ENCODE peak calls at places on chromosomes 1 and 21, in four cellular contexts. One of them, this sample, is unnamed.

GRCh38 chr1:38031513-38031866 is 15.1 kb downstream of the POU3F1 start:
- DNase-seq in ascending aorta: no peak
- DNase-seq in thoracic aorta: no peak
- DNase-seq in astrocyte of the spinal cord: no peak
- DNase-seq in this sample: no peak

GRCh38 chr1:46691997-46692790 is 20.5 kb downstream of the TEX38 start:
- DNase-seq in thoracic aorta: no peak
- DNase-seq in ascending aorta: no peak
- DNase-seq in astrocyte of the spinal cord: no peak
- DNase-seq in this sample: no peak

GRCh38 chr1:39623053-39623452 is 16.4 kb downstream of the HEYL start:
- DNase-seq in astrocyte of the spinal cord: no peak
- DNase-seq in ascending aorta: peak
- DNase-seq in thoracic aorta: no peak
- DNase-seq in this sample: no peak

GRCh38 chr1:4961935-4962645 is 307.7 kb downstream of the AJAP1 start:
- DNase-seq in astrocyte of the spinal cord: no peak
- DNase-seq in ascending aorta: peak
- DNase-seq in thoracic aorta: no peak
- DNase-seq in this sample: no peak

GRCh38 chr21:41933259-41934079 is 20.3 kb downstream of the C2CD2 start:
- DNase-seq in ascending aorta: peak
- DNase-seq in thoracic aorta: no peak
- DNase-seq in astrocyte of the spinal cord: no peak
- DNase-seq in this sample: no peak

GRCh38 chr1:157774412-157774811 is 2.5 kb downstream of the FCRL2 start:
- DNase-seq in astrocyte of the spinal cord: no peak
- DNase-seq in thoracic aorta: no peak
- DNase-seq in ascending aorta: no peak
- DNase-seq in this sample: no peak

GRCh38 chr1:48654606-48655210 is 122.0 kb downstream of the BEND5 start:
- DNase-seq in thoracic aorta: no peak
- DNase-seq in ascending aorta: no peak
- DNase-seq in astrocyte of the spinal cord: no peak
- DNase-seq in this sample: no peak

GRCh38 chr1:4741876-4742423 is 87.5 kb downstream of the AJAP1 start:
- DNase-seq in astrocyte of the spinal cord: no peak
- DNase-seq in thoracic aorta: no peak
- DNase-seq in ascending aorta: no peak
- DNase-seq in this sample: no peak

GRCh38 chr1:84698718-84699117 is 8.5 kb upstream of the SSX2IP start:
- DNase-seq in astrocyte of the spinal cord: peak
- DNase-seq in ascending aorta: no peak
- DNase-seq in thoracic aorta: no peak
- DNase-seq in this sample: no peak

GRCh38 chr1:165235777-165236285 is 120.7 kb downstream of the LMX1A start:
- DNase-seq in astrocyte of the spinal cord: no peak
- DNase-seq in ascending aorta: no peak
- DNase-seq in thoracic aorta: no peak
- DNase-seq in this sample: no peak

GRCh38 chr1:28099050-28099769 is 10.8 kb upstream of the EYA3 start:
- DNase-seq in astrocyte of the spinal cord: no peak
- DNase-seq in thoracic aorta: no peak
- DNase-seq in ascending aorta: peak
- DNase-seq in this sample: no peak

GRCh38 chr1:23614128-23614660 is 54.9 kb upstream of the ID3 start:
- DNase-seq in thoracic aorta: no peak
- DNase-seq in ascending aorta: no peak
- DNase-seq in astrocyte of the spinal cord: no peak
- DNase-seq in this sample: no peak

GRCh38 chr1:172399369-172400072 is 21.0 kb upstream of the C1orf105 start:
- DNase-seq in ascending aorta: peak
- DNase-seq in thoracic aorta: peak
- DNase-seq in astrocyte of the spinal cord: peak
- DNase-seq in this sample: peak

GRCh38 chr1:172895050-172895460 is 155.7 kb downstream of the TNFSF18 start:
- DNase-seq in ascending aorta: no peak
- DNase-seq in astrocyte of the spinal cord: no peak
- DNase-seq in thoracic aorta: no peak
- DNase-seq in this sample: peak

GRCh38 chr1:178652506-178652905 is 72.5 kb upstream of the RALGPS2 start:
- DNase-seq in thoracic aorta: no peak
- DNase-seq in astrocyte of the spinal cord: no peak
- DNase-seq in ascending aorta: no peak
- DNase-seq in this sample: no peak

GRCh38 chr1:53367503-53368313 is 39.8 kb upstream of the LRP8 start:
- DNase-seq in ascending aorta: peak
- DNase-seq in thoracic aorta: no peak
- DNase-seq in astrocyte of the spinal cord: no peak
- DNase-seq in this sample: peak

GRCh38 chr1:154534263-154534844 is 24.1 kb downstream of the UBE2Q1 start:
- DNase-seq in ascending aorta: no peak
- DNase-seq in thoracic aorta: no peak
- DNase-seq in astrocyte of the spinal cord: no peak
- DNase-seq in this sample: no peak

GRCh38 chr1:19676438-19676922 is 11.8 kb downstream of the HTR6 start:
- DNase-seq in astrocyte of the spinal cord: peak
- DNase-seq in ascending aorta: peak
- DNase-seq in thoracic aorta: peak
- DNase-seq in this sample: no peak

GRCh38 chr1:178168535-178168934 is 74.6 kb downstream of the RASAL2 start:
- DNase-seq in astrocyte of the spinal cord: peak
- DNase-seq in ascending aorta: no peak
- DNase-seq in thoracic aorta: no peak
- DNase-seq in this sample: no peak

GRCh38 chr21:30468912-30469812 is 11.0 kb downstream of the KRTAP19-1 start:
- DNase-seq in ascending aorta: no peak
- DNase-seq in astrocyte of the spinal cord: no peak
- DNase-seq in thoracic aorta: no peak
- DNase-seq in this sample: no peak

GRCh38 chr21:46146856-46147255 is 8.5 kb downstream of the FTCD start:
- DNase-seq in thoracic aorta: no peak
- DNase-seq in ascending aorta: no peak
- DNase-seq in astrocyte of the spinal cord: no peak
- DNase-seq in this sample: no peak